ENCODE peak calls at places on chromosomes 11 and 22, in five cellular contexts. I, N, B, E and V are unnamed samples.

GRCh38 chr22:37352481-37352880 is 70.2 kb downstream of the CYTH4 start:
- DNase-seq in E (no peak), I (no peak), N (no peak), B (no peak), V (no peak)

GRCh38 chr11:100687032-100687629 is at the start of gene ARHGAP42:
- DNase-seq in N (no peak), I (peak; percentile 46), E (no peak), B (no peak), V (no peak)

GRCh38 chr11:67616431-67617242 is 9.9 kb downstream of the NDUFV1 start:
- DNase-seq in B (no peak), I (no peak), E (no peak), N (no peak), V (no peak)

GRCh38 chr11:118715245-118715807 is 35.9 kb upstream of the TREH start:
- DNase-seq in I (no peak), E (no peak), B (no peak), N (no peak), V (no peak)

GRCh38 chr11:67631427-67631826 is 1.7 kb upstream of the NUDT8 start:
- DNase-seq in N (no peak), B (no peak), E (no peak), I (no peak), V (no peak)

GRCh38 chr11:14380947-14381555 is 22.1 kb upstream of the RRAS2 start:
- DNase-seq in E (no peak), I (peak; percentile 42), N (no peak), B (no peak), V (no peak)

GRCh38 chr11:2358754-2359444 is 18.2 kb upstream of the CD81 start:
- DNase-seq in I (no peak), B (no peak), N (no peak), E (no peak), V (no peak)

GRCh38 chr11:124193221-124193945 is 10.2 kb downstream of the OR10D3 start:
- DNase-seq in I (no peak), N (no peak), E (no peak), B (no peak), V (no peak)

GRCh38 chr11:103659138-103659734 is 377.2 kb upstream of the DDI1 start:
- DNase-seq in E (no peak), B (no peak), N (no peak), I (no peak), V (no peak)

GRCh38 chr11:2520736-2521035 is 75.9 kb downstream of the KCNQ1 start:
- DNase-seq in N (no peak), E (no peak), B (no peak), I (no peak), V (no peak)